ENCODE peak calls at places on chromosomes 5 and 9, in four cellular contexts. One of them, this sample, is unnamed.

GRCh38 chr9:96232539-96233241 is 69.3 kb downstream of the HSD17B3 start:
- DNase-seq in psoas muscle: peak
- DNase-seq in upper lobe of right lung: no peak
- DNase-seq in IMR-90: peak
- DNase-seq in this sample: no peak

GRCh38 chr5:168978015-168978414 is 322.9 kb downstream of the SLIT3 start:
- DNase-seq in psoas muscle: no peak
- DNase-seq in upper lobe of right lung: no peak
- DNase-seq in IMR-90: peak
- DNase-seq in this sample: no peak

GRCh38 chr9:21023861-21024260 is 7.6 kb downstream of the HACD4 start:
- DNase-seq in psoas muscle: no peak
- DNase-seq in upper lobe of right lung: no peak
- DNase-seq in IMR-90: no peak
- DNase-seq in this sample: no peak

GRCh38 chr5:147188200-147189108 is 46.4 kb upstream of the STK32A start:
- DNase-seq in psoas muscle: no peak
- DNase-seq in upper lobe of right lung: no peak
- DNase-seq in IMR-90: peak
- DNase-seq in this sample: no peak

GRCh38 chr5:90285581-90285980 is 124.0 kb downstream of the CETN3 start:
- DNase-seq in psoas muscle: no peak
- DNase-seq in upper lobe of right lung: no peak
- DNase-seq in IMR-90: no peak
- DNase-seq in this sample: no peak

GRCh38 chr9:130327070-130327780 is 61.7 kb downstream of the HMCN2 start:
- DNase-seq in psoas muscle: no peak
- DNase-seq in upper lobe of right lung: no peak
- DNase-seq in IMR-90: no peak
- DNase-seq in this sample: no peak

GRCh38 chr9:128118971-128119665 is 8.4 kb downstream of the PTGES2 start:
- DNase-seq in psoas muscle: peak
- DNase-seq in upper lobe of right lung: no peak
- DNase-seq in IMR-90: no peak
- DNase-seq in this sample: peak

GRCh38 chr5:104179057-104179456 is 616.5 kb upstream of the NUDT12 start:
- DNase-seq in psoas muscle: no peak
- DNase-seq in upper lobe of right lung: no peak
- DNase-seq in IMR-90: peak
- DNase-seq in this sample: no peak

GRCh38 chr5:63961598-63962161 is 565 bp downstream of the HTR1A start:
- DNase-seq in psoas muscle: no peak
- DNase-seq in upper lobe of right lung: peak
- DNase-seq in IMR-90: no peak
- DNase-seq in this sample: peak

GRCh38 chr5:41951224-41951623 is 26.1 kb downstream of the FBXO4 start:
- DNase-seq in psoas muscle: no peak
- DNase-seq in upper lobe of right lung: no peak
- DNase-seq in IMR-90: no peak
- DNase-seq in this sample: no peak

GRCh38 chr5:72138943-72139467 is 31.7 kb downstream of the MAP1B start:
- DNase-seq in psoas muscle: no peak
- DNase-seq in upper lobe of right lung: no peak
- DNase-seq in IMR-90: peak
- DNase-seq in this sample: no peak

GRCh38 chr5:174165406-174165805 is 119.9 kb downstream of the NSG2 start:
- DNase-seq in psoas muscle: no peak
- DNase-seq in upper lobe of right lung: no peak
- DNase-seq in IMR-90: no peak
- DNase-seq in this sample: no peak

GRCh38 chr9:132670816-132671371 is 630 bp downstream of the GTF3C4 start:
- DNase-seq in psoas muscle: peak
- DNase-seq in upper lobe of right lung: peak
- DNase-seq in IMR-90: peak
- DNase-seq in this sample: peak

GRCh38 chr9:132670359-132670815 is at the start of gene GTF3C4:
- DNase-seq in psoas muscle: peak
- DNase-seq in upper lobe of right lung: peak
- DNase-seq in IMR-90: peak
- DNase-seq in this sample: peak

GRCh38 chr9:132673355-132673754 is 3.1 kb downstream of the GTF3C4 start:
- DNase-seq in psoas muscle: no peak
- DNase-seq in upper lobe of right lung: no peak
- DNase-seq in IMR-90: peak
- DNase-seq in this sample: no peak

GRCh38 chr9:132672413-132672690 is 2.1 kb downstream of the GTF3C4 start:
- DNase-seq in psoas muscle: no peak
- DNase-seq in upper lobe of right lung: no peak
- DNase-seq in IMR-90: peak
- DNase-seq in this sample: no peak

DNA sequence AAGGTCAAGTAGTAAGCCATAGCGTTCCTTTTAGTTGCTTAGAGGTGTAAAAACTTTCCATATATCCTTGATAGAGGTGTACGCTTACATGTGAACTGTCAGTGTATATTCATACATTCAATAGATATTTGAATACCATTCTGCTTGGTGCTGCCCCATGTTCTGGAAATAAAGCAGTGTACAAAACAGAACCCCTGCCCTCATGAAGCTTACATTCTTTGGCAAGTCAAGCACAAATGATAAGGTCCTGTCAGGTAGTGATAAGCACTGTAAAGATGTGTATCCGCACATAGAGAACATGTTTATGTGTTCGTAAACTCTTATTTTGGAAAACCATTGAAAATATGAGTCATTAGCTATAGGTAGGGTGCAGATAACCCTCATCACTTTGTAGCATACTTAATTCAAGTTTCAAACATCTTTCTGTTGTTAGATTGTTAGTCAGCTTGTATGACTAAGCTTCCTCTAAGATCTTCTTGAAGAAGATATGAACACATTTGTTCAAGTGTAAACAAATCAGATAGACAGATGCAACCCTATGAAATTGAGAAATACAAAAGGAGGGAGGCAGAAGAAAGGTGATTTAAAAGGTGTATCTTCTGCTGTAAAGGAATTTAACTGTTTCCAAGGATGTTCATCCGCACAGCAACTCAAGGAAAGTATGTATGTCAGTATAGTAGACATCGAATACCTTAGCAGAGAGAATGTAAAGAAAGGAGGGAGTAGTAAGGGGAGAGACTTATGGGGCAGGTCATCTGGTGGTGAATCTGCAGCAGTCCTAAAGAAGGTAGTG is 1.6 kb downstream of the GTF3C4 start:
- DNase-seq in psoas muscle: no peak
- DNase-seq in upper lobe of right lung: no peak
- DNase-seq in IMR-90: peak
- DNase-seq in this sample: no peak
- H3K4me3 ChIP-seq in psoas muscle: peak
- H3K4me3 ChIP-seq in upper lobe of right lung: peak
- H3K4me3 ChIP-seq in IMR-90: peak
- H3K4me3 ChIP-seq in this sample: peak

GRCh38 chr5:19855031-19855430 is 133.0 kb downstream of the CDH18 start:
- DNase-seq in psoas muscle: no peak
- DNase-seq in upper lobe of right lung: no peak
- DNase-seq in IMR-90: peak
- DNase-seq in this sample: no peak

GRCh38 chr5:19855929-19856328 is 132.1 kb downstream of the CDH18 start:
- DNase-seq in psoas muscle: no peak
- DNase-seq in upper lobe of right lung: no peak
- DNase-seq in IMR-90: peak
- DNase-seq in this sample: no peak

GRCh38 chr5:19859020-19859419 is 129.0 kb downstream of the CDH18 start:
- DNase-seq in psoas muscle: no peak
- DNase-seq in upper lobe of right lung: no peak
- DNase-seq in IMR-90: no peak
- DNase-seq in this sample: no peak

GRCh38 chr5:19853616-19854240 is 134.3 kb downstream of the CDH18 start:
- DNase-seq in psoas muscle: no peak
- DNase-seq in upper lobe of right lung: no peak
- DNase-seq in IMR-90: peak
- DNase-seq in this sample: no peak

GRCh38 chr5:19855453-19855852 is 132.5 kb downstream of the CDH18 start:
- DNase-seq in psoas muscle: no peak
- DNase-seq in upper lobe of right lung: no peak
- DNase-seq in IMR-90: no peak
- DNase-seq in this sample: no peak
- H3K27ac ChIP-seq in psoas muscle: no peak
- H3K27ac ChIP-seq in upper lobe of right lung: no peak
- H3K27ac ChIP-seq in IMR-90: no peak
- H3K27ac ChIP-seq in this sample: no peak

DNA sequence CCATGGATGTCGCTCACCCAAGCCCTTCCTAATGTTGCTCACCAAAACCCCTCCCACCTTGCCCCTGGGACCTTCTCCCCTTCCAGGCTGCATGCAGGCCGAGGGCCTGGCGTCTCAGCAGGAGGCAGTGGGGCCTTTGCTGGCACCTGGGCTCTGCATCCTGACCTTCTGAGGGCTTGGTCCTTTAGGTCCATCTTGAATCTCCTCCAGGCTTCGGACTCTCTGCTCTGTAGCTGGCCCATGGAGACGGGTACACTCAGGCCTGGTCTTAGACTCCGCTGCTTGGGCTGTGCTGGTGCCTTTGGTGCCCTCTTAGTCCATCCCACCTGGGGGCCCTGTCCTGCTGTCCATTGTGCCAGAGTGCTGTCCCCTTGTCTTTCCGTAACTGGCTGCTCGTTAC is 14.0 kb downstream of the TENT4A start:
- DNase-seq in psoas muscle: no peak
- DNase-seq in upper lobe of right lung: no peak
- DNase-seq in IMR-90: no peak
- DNase-seq in this sample: no peak
- H3K4me3 ChIP-seq in psoas muscle: no peak
- H3K4me3 ChIP-seq in upper lobe of right lung: no peak
- H3K4me3 ChIP-seq in IMR-90: no peak
- H3K4me3 ChIP-seq in this sample: no peak

GRCh38 chr9:111301195-111301594 is 28.8 kb downstream of the OR2K2 start:
- DNase-seq in psoas muscle: no peak
- DNase-seq in upper lobe of right lung: no peak
- DNase-seq in IMR-90: peak
- DNase-seq in this sample: no peak

GRCh38 chr9:111298111-111298510 is 31.9 kb downstream of the OR2K2 start:
- DNase-seq in psoas muscle: no peak
- DNase-seq in upper lobe of right lung: no peak
- DNase-seq in IMR-90: no peak
- DNase-seq in this sample: no peak

GRCh38 chr9:111300140-111300735 is 29.8 kb downstream of the OR2K2 start:
- DNase-seq in psoas muscle: no peak
- DNase-seq in upper lobe of right lung: no peak
- DNase-seq in IMR-90: no peak
- DNase-seq in this sample: no peak

GRCh38 chr9:111297061-111297824 is 32.8 kb downstream of the OR2K2 start:
- DNase-seq in psoas muscle: no peak
- DNase-seq in upper lobe of right lung: no peak
- DNase-seq in IMR-90: peak
- DNase-seq in this sample: no peak

DNA sequence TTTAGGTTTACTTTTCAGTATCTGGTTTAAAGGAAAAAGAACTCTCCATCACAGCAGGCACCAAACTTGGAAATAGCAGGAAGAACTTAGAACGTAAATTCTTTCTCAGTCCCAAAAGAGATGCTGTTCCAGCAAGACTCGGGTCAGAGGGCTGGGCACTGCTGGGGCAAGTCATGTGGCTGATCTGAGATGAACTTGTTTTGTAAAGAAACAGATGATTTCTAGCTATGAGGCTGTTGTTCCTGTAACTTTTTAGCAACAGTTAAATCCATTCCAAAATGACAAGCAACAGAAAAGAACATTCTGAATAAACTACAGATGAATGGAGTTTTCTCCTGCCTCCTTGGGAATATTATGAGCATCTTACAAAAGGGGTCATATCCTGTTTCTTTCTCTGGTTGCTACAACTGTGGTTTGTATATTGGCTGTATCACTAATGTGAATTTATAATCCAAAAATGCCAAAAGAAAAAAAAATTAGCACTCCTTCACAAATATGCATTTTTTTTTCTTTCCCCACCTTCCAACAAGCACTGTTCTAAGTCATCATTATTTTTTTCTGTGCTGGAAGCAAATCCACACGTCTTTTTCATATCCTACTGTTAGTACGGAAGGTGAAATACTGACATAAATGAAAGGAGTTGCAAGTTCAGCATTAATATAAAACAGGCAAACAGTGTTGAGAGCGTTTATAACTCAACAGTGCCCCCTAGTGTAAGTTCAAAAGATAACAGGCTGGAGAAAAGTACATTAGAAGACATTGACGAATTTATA is 31.0 kb downstream of the OR2K2 start:
- DNase-seq in psoas muscle: peak
- DNase-seq in upper lobe of right lung: no peak
- DNase-seq in IMR-90: peak
- DNase-seq in this sample: no peak
- H3K27ac ChIP-seq in psoas muscle: no peak
- H3K27ac ChIP-seq in upper lobe of right lung: peak
- H3K27ac ChIP-seq in IMR-90: peak
- H3K27ac ChIP-seq in this sample: peak

GRCh38 chr9:114158482-114159130 is 3.3 kb downstream of the COL27A1 start:
- DNase-seq in psoas muscle: no peak
- DNase-seq in upper lobe of right lung: no peak
- DNase-seq in IMR-90: no peak
- DNase-seq in this sample: no peak

GRCh38 chr9:114164191-114164794 is 9.0 kb downstream of the COL27A1 start:
- DNase-seq in psoas muscle: no peak
- DNase-seq in upper lobe of right lung: no peak
- DNase-seq in IMR-90: no peak
- DNase-seq in this sample: peak

GRCh38 chr9:114163517-114163924 is 8.2 kb downstream of the COL27A1 start:
- DNase-seq in psoas muscle: peak
- DNase-seq in upper lobe of right lung: peak
- DNase-seq in IMR-90: peak
- DNase-seq in this sample: no peak

GRCh38 chr9:114159562-114160145 is 4.3 kb downstream of the COL27A1 start:
- DNase-seq in psoas muscle: no peak
- DNase-seq in upper lobe of right lung: no peak
- DNase-seq in IMR-90: no peak
- DNase-seq in this sample: no peak

GRCh38 chr9:114161518-114161917 is 6.2 kb downstream of the COL27A1 start:
- DNase-seq in psoas muscle: no peak
- DNase-seq in upper lobe of right lung: no peak
- DNase-seq in IMR-90: no peak
- DNase-seq in this sample: no peak
- H3K4me3 ChIP-seq in psoas muscle: no peak
- H3K4me3 ChIP-seq in upper lobe of right lung: no peak
- H3K4me3 ChIP-seq in IMR-90: no peak
- H3K4me3 ChIP-seq in this sample: no peak